ENCODE peak calls at places on chromosome 4, in four cellular contexts. One of them, this sample, is unnamed.
A peak's percentile ranks its signal among the peaks of the same experiment; 100 is the strongest.

GRCh38 chr4:174496631-174497442 is 25.5 kb downstream of the HPGD start:
- DNase-seq in lower lobe of right lung: no peak
- DNase-seq in OCI-M1: no peak
- DNase-seq in glutamatergic neuron: no peak
- DNase-seq in this sample: no peak

GRCh38 chr4:38314663-38315062 is 349.3 kb upstream of the KLF3 start:
- DNase-seq in lower lobe of right lung: no peak
- DNase-seq in OCI-M1: no peak
- DNase-seq in glutamatergic neuron: no peak
- DNase-seq in this sample: no peak

GRCh38 chr4:186304816-186305520 is 39.0 kb downstream of the F11 start:
- DNase-seq in lower lobe of right lung: no peak
- DNase-seq in OCI-M1: no peak
- DNase-seq in glutamatergic neuron: no peak
- DNase-seq in this sample: no peak

GRCh38 chr4:11597506-11597905 is 168.8 kb upstream of the HS3ST1 start:
- DNase-seq in lower lobe of right lung: no peak
- DNase-seq in OCI-M1: no peak
- DNase-seq in glutamatergic neuron: no peak
- DNase-seq in this sample: no peak

GRCh38 chr4:22500831-22501714 is 14.8 kb downstream of the ADGRA3 start:
- DNase-seq in lower lobe of right lung: no peak
- DNase-seq in OCI-M1: no peak
- DNase-seq in glutamatergic neuron: no peak
- DNase-seq in this sample: no peak

GRCh38 chr4:4574792-4575191 is 32.9 kb upstream of the STX18 start:
- DNase-seq in lower lobe of right lung: peak; percentile 60
- DNase-seq in OCI-M1: no peak
- DNase-seq in glutamatergic neuron: no peak
- DNase-seq in this sample: peak; percentile 32

GRCh38 chr4:169698331-169698730 is 59.4 kb downstream of the HPF1 start:
- DNase-seq in lower lobe of right lung: no peak
- DNase-seq in OCI-M1: no peak
- DNase-seq in glutamatergic neuron: no peak
- DNase-seq in this sample: no peak

GRCh38 chr4:61984260-61984909 is 784.3 kb downstream of the ADGRL3 start:
- DNase-seq in lower lobe of right lung: no peak
- DNase-seq in OCI-M1: peak; percentile 7
- DNase-seq in glutamatergic neuron: no peak
- DNase-seq in this sample: no peak

GRCh38 chr4:184102488-184102887 is 115.2 kb downstream of the ENPP6 start:
- DNase-seq in lower lobe of right lung: no peak
- DNase-seq in OCI-M1: no peak
- DNase-seq in glutamatergic neuron: no peak
- DNase-seq in this sample: no peak

GRCh38 chr4:98510757-98511517 is 147.5 kb downstream of the TSPAN5 start:
- DNase-seq in lower lobe of right lung: no peak
- DNase-seq in OCI-M1: peak; percentile 12
- DNase-seq in glutamatergic neuron: no peak
- DNase-seq in this sample: peak; percentile 90

GRCh38 chr4:2824329-2825183 is 19.1 kb upstream of the ADD1 start:
- DNase-seq in lower lobe of right lung: peak; percentile 41
- DNase-seq in OCI-M1: no peak
- DNase-seq in glutamatergic neuron: peak; percentile 13
- DNase-seq in this sample: no peak

GRCh38 chr4:157128395-157128794 is 52.4 kb downstream of the GLRB start:
- DNase-seq in lower lobe of right lung: no peak
- DNase-seq in OCI-M1: peak; percentile 68
- DNase-seq in glutamatergic neuron: no peak
- DNase-seq in this sample: peak; percentile 29

GRCh38 chr4:8215001-8215427 is 15.9 kb downstream of the SH3TC1 start:
- DNase-seq in lower lobe of right lung: no peak
- DNase-seq in OCI-M1: no peak
- DNase-seq in glutamatergic neuron: no peak
- DNase-seq in this sample: no peak

GRCh38 chr4:89056953-89057398 is at the start of gene FAM13A:
- DNase-seq in lower lobe of right lung: peak; percentile 76
- DNase-seq in OCI-M1: peak; percentile 96
- DNase-seq in glutamatergic neuron: peak; percentile 51
- DNase-seq in this sample: peak; percentile 97

GRCh38 chr4:5824635-5825034 is 68.3 kb downstream of the CRMP1 start:
- DNase-seq in lower lobe of right lung: no peak
- DNase-seq in OCI-M1: peak; percentile 31
- DNase-seq in glutamatergic neuron: no peak
- DNase-seq in this sample: peak; percentile 5

GRCh38 chr4:22514001-22514400 is 1.9 kb downstream of the ADGRA3 start:
- DNase-seq in lower lobe of right lung: no peak
- DNase-seq in OCI-M1: no peak
- DNase-seq in glutamatergic neuron: no peak
- DNase-seq in this sample: peak; percentile 71

GRCh38 chr4:107888237-107888636 is 43.1 kb upstream of the CYP2U1 start:
- DNase-seq in lower lobe of right lung: no peak
- DNase-seq in OCI-M1: peak; percentile 41
- DNase-seq in glutamatergic neuron: no peak
- DNase-seq in this sample: no peak

GRCh38 chr4:41569957-41570356 is 32.0 kb downstream of the LIMCH1 start:
- DNase-seq in lower lobe of right lung: no peak
- DNase-seq in OCI-M1: no peak
- DNase-seq in glutamatergic neuron: no peak
- DNase-seq in this sample: no peak

GRCh38 chr4:10733016-10733415 is 48.4 kb upstream of the CLNK start:
- DNase-seq in lower lobe of right lung: no peak
- DNase-seq in OCI-M1: no peak
- DNase-seq in glutamatergic neuron: no peak
- DNase-seq in this sample: no peak

GRCh38 chr4:99810536-99810935 is 6.1 kb upstream of the DAPP1 start:
- DNase-seq in lower lobe of right lung: no peak
- DNase-seq in OCI-M1: no peak
- DNase-seq in glutamatergic neuron: no peak
- DNase-seq in this sample: no peak

GRCh38 chr4:113919611-113920010 is 59.8 kb downstream of the ARSJ start:
- DNase-seq in lower lobe of right lung: no peak
- DNase-seq in OCI-M1: no peak
- DNase-seq in glutamatergic neuron: no peak
- DNase-seq in this sample: no peak

GRCh38 chr4:31045724-31046318 is 325.7 kb downstream of the PCDH7 start:
- DNase-seq in lower lobe of right lung: no peak
- DNase-seq in OCI-M1: peak; percentile 27
- DNase-seq in glutamatergic neuron: no peak
- DNase-seq in this sample: peak; percentile 16

GRCh38 chr4:2806392-2807355 is 13.8 kb downstream of the SH3BP2 start:
- DNase-seq in lower lobe of right lung: peak; percentile 85
- DNase-seq in OCI-M1: no peak
- DNase-seq in glutamatergic neuron: no peak
- DNase-seq in this sample: peak; percentile 28

GRCh38 chr4:102616661-102617060 is 115.5 kb downstream of the NFKB1 start:
- DNase-seq in lower lobe of right lung: no peak
- DNase-seq in OCI-M1: no peak
- DNase-seq in glutamatergic neuron: peak; percentile 38
- DNase-seq in this sample: no peak

GRCh38 chr4:610411-611261 is 14.7 kb upstream of the PDE6B start:
- DNase-seq in lower lobe of right lung: no peak
- DNase-seq in OCI-M1: no peak
- DNase-seq in glutamatergic neuron: peak; percentile 68
- DNase-seq in this sample: no peak

GRCh38 chr4:173675446-173675845 is 145.4 kb upstream of the HAND2 start:
- DNase-seq in lower lobe of right lung: no peak
- DNase-seq in OCI-M1: no peak
- DNase-seq in glutamatergic neuron: no peak
- DNase-seq in this sample: no peak

GRCh38 chr4:87122252-87122651 is 98.2 kb downstream of the KLHL8 start:
- DNase-seq in lower lobe of right lung: no peak
- DNase-seq in OCI-M1: no peak
- DNase-seq in glutamatergic neuron: no peak
- DNase-seq in this sample: no peak

GRCh38 chr4:7070729-7071511 is 3.1 kb upstream of the GRPEL1 start:
- DNase-seq in lower lobe of right lung: peak; percentile 89
- DNase-seq in OCI-M1: peak; percentile 87
- DNase-seq in glutamatergic neuron: peak; percentile 86
- DNase-seq in this sample: peak; percentile 32

GRCh38 chr4:78602334-78602733 is 50.8 kb downstream of the ANXA3 start:
- DNase-seq in lower lobe of right lung: no peak
- DNase-seq in OCI-M1: no peak
- DNase-seq in glutamatergic neuron: no peak
- DNase-seq in this sample: no peak

GRCh38 chr4:129583868-129584267 is 487.9 kb downstream of the C4orf33 start:
- DNase-seq in lower lobe of right lung: no peak
- DNase-seq in OCI-M1: peak; percentile 97
- DNase-seq in glutamatergic neuron: no peak
- DNase-seq in this sample: no peak

GRCh38 chr4:53497446-53498069 is 93.7 kb downstream of the LNX1 start:
- DNase-seq in lower lobe of right lung: no peak
- DNase-seq in OCI-M1: no peak
- DNase-seq in glutamatergic neuron: no peak
- DNase-seq in this sample: no peak

GRCh38 chr4:128570380-128570779 is 239.1 kb upstream of the JADE1 start:
- DNase-seq in lower lobe of right lung: peak; percentile 58
- DNase-seq in OCI-M1: peak; percentile 69
- DNase-seq in glutamatergic neuron: no peak
- DNase-seq in this sample: no peak

GRCh38 chr4:163330828-163331628 is 1.4 kb downstream of the NPY1R start:
- DNase-seq in lower lobe of right lung: no peak
- DNase-seq in OCI-M1: no peak
- DNase-seq in glutamatergic neuron: peak; percentile 20
- DNase-seq in this sample: no peak

This sample was measured in astrocyte of the cerebellum.